ENCODE peak calls at places on chromosome 3, in six cellular contexts. I is breast epithelium; F is activated CD8-positive, alpha-beta memory T cell treated with anti-CD3 and anti-CD28 coated beads, Interleukin-2, amount 50 U/mL, for 4 hours; B is H9; G is T-helper 2 cell; Y is activated CD4-positive, alpha-beta memory T cell treated with anti-CD3 and anti-CD28 coated beads for 36 hours. X is an unnamed sample.

GRCh38 chr3:98712726-98713125 is 50.4 kb upstream of the ST3GAL6 start:
- DNase-seq in Y (no peak), F (no peak), I (no peak), B (no peak), G (no peak), X (no peak)

GRCh38 chr3:100869787-100870186 is 123.4 kb downstream of the ABI3BP start:
- DNase-seq in B (no peak), Y (no peak), I (no peak), G (no peak), F (no peak), X (peak; percentile 90)

GRCh38 chr3:32850226-32850625 is 32.4 kb downstream of the TRIM71 start:
- DNase-seq in I (no peak), G (no peak), B (no peak), Y (no peak), F (no peak), X (no peak)

GRCh38 chr3:53725308-53725995 is 120.8 kb downstream of the CHDH start:
- DNase-seq in I (no peak), Y (no peak), F (no peak), G (no peak), B (no peak), X (no peak)

GRCh38 chr3:51748327-51748726 is 30.7 kb downstream of the IQCF6 start:
- DNase-seq in G (no peak), F (no peak), I (no peak), Y (no peak), B (no peak), X (no peak)

GRCh38 chr3:190780524-190780923 is 82.0 kb downstream of the GMNC start:
- DNase-seq in Y (no peak), G (no peak), F (no peak), I (no peak), B (no peak), X (no peak)

GRCh38 chr3:69922521-69923000 is 77.0 kb upstream of the SAMMSON start:
- DNase-seq in F (no peak), I (no peak), G (no peak), B (no peak), Y (no peak), X (no peak)

GRCh38 chr3:69724722-69725435 is 14.4 kb upstream of the MITF start:
- DNase-seq in G (no peak), B (no peak), Y (no peak), F (no peak), I (no peak), X (peak; percentile 10)

GRCh38 chr3:16177962-16178627 is 3.6 kb downstream of the GALNT15 start:
- DNase-seq in F (peak; percentile 63), I (peak; percentile 58), G (peak; percentile 11), B (peak; percentile 89), Y (peak; percentile 74), X (peak; percentile 89)

GRCh38 chr3:187120324-187120723 is 19.0 kb downstream of the RPL39L start:
- DNase-seq in I (no peak), B (no peak), Y (no peak), G (no peak), F (no peak), X (no peak)

GRCh38 chr3:159856496-159857098 is 132.0 kb upstream of the IL12A start:
- DNase-seq in G (no peak), B (no peak), Y (no peak), F (no peak), I (no peak), X (no peak)

GRCh38 chr3:132660745-132661067 is 577 bp downstream of the UBA5 start:
- DNase-seq in I (no peak), B (no peak), G (no peak), Y (no peak), F (no peak), X (peak; percentile 61)